ENCODE peak calls at places on chromosomes 6 and 20, in six cellular contexts. K is cardiac fibroblast; E is activated T-cell treated with anti-CD3 and anti-CD28 coated beads for 24 hours; N is HEK293T; Y is AG09309; G is activated CD8-positive, alpha-beta memory T cell treated with anti-CD3 and anti-CD28 coated beads, Interleukin-2, amount 10 ng/mL, durations not matched to agents 7 days and 5 days. L is an unnamed sample.

GRCh38 chr6:22956029-22956715 is 386.8 kb downstream of the HDGFL1 start:
- DNase-seq in G (no peak), E (no peak), Y (no peak), N (peak; percentile 11), K (no peak), L (no peak)

GRCh38 chr6:73108949-73109348 is 116.3 kb downstream of the KHDC1L start:
- DNase-seq in E (no peak), K (no peak), G (no peak), N (no peak), Y (no peak), L (no peak)

GRCh38 chr20:11156922-11157321 is 483.1 kb upstream of the JAG1 start:
- DNase-seq in G (no peak), N (no peak), K (no peak), E (no peak), Y (no peak), L (no peak)

GRCh38 chr20:49245921-49246740 is 26.9 kb downstream of the DDX27 start:
- DNase-seq in G (no peak), N (peak; percentile 63), K (peak; percentile 69), E (peak; percentile 16), Y (no peak), L (peak; percentile 63)

GRCh38 chr6:88179692-88180091 is 13.5 kb upstream of the CNR1 start:
- DNase-seq in G (no peak), E (no peak), N (no peak), K (no peak), Y (no peak), L (no peak)

GRCh38 chr6:151063339-151063738 is 176.4 kb upstream of the AKAP12 start:
- DNase-seq in K (peak; percentile 85), N (no peak), Y (peak; percentile 43), E (no peak), G (no peak), L (no peak)

GRCh38 chr6:14734416-14735340 is 511.2 kb upstream of the JARID2 start:
- DNase-seq in E (no peak), K (peak; percentile 90), Y (peak; percentile 80), N (no peak), G (peak; percentile 70), L (no peak)

GRCh38 chr20:50727792-50728485 is 3.4 kb upstream of the PARD6B start:
- DNase-seq in G (no peak), E (no peak), Y (no peak), N (no peak), K (no peak), L (no peak)

GRCh38 chr6:40395066-40395697 is 192.0 kb downstream of the LRFN2 start:
- DNase-seq in K (no peak), Y (no peak), N (no peak), G (peak; percentile 31), E (no peak), L (no peak)

GRCh38 chr20:420169-420620 is 12.1 kb downstream of the RBCK1 start:
- DNase-seq in K (no peak), E (no peak), N (no peak), G (no peak), Y (no peak), L (no peak)

GRCh38 chr20:10313701-10314100 is 95.1 kb downstream of the SNAP25 start:
- DNase-seq in E (no peak), K (no peak), Y (no peak), N (no peak), G (no peak), L (no peak)

GRCh38 chr6:65182681-65183080 is 524.3 kb downstream of the EYS start:
- DNase-seq in Y (no peak), G (no peak), N (no peak), E (no peak), K (peak; percentile 9), L (no peak)

GRCh38 chr20:19978511-19979210 is 38.5 kb upstream of the NAA20 start:
- DNase-seq in K (no peak), G (no peak), N (no peak), Y (no peak), E (no peak), L (no peak)

GRCh38 chr20:45312241-45312640 is 4.1 kb upstream of the MATN4 start:
- DNase-seq in N (no peak), K (no peak), G (no peak), Y (no peak), E (no peak), L (no peak)

GRCh38 chr6:126093108-126093507 is 106.8 kb downstream of the TRMT11 start:
- DNase-seq in E (no peak), N (no peak), G (no peak), Y (no peak), K (no peak), L (no peak)

GRCh38 chr20:23606652-23607049 is 934 bp upstream of the CST9 start:
- DNase-seq in G (peak; percentile 80), N (peak; percentile 87), Y (peak; percentile 25), K (peak; percentile 76), E (peak; percentile 61), L (peak; percentile 88)

GRCh38 chr20:62285722-62286121 is 17.1 kb upstream of the ADRM1 start:
- DNase-seq in G (no peak), N (no peak), Y (no peak), E (no peak), K (no peak), L (no peak)

GRCh38 chr6:35907750-35908149 is 13.1 kb downstream of the SRPK1 start:
- DNase-seq in E (no peak), G (no peak), Y (no peak), K (no peak), N (no peak), L (no peak)

GRCh38 chr20:10633708-10634107 is 40.1 kb downstream of the JAG1 start:
- DNase-seq in N (no peak), K (no peak), E (no peak), Y (no peak), G (no peak), L (no peak)

GRCh38 chr6:56400273-56400672 is 152.9 kb upstream of the COL21A1 start:
- DNase-seq in E (no peak), N (no peak), G (no peak), Y (no peak), K (no peak), L (no peak)

GRCh38 chr20:51043811-51044210 is 20.9 kb upstream of the KCNG1 start:
- DNase-seq in K (peak; percentile 79), G (no peak), E (no peak), N (no peak), Y (no peak), L (no peak)

GRCh38 chr6:31300797-31301196 is 28.9 kb upstream of the HLA-C start:
- DNase-seq in G (no peak), E (no peak), Y (no peak), N (no peak), K (no peak), L (no peak)

GRCh38 chr6:5213851-5214507 is 46.8 kb downstream of the LYRM4 start:
- DNase-seq in K (peak; percentile 75), E (no peak), N (no peak), Y (no peak), G (no peak), L (no peak)

GRCh38 chr6:30037182-30037788 is 23.8 kb upstream of the POLR1H start:
- DNase-seq in N (peak; percentile 50), Y (no peak), G (no peak), K (peak; percentile 37), E (no peak), L (peak; percentile 44)

GRCh38 chr6:119620846-119621570 is 271.4 kb upstream of the MAN1A1 start:
- DNase-seq in N (no peak), K (peak; percentile 95), G (no peak), E (no peak), Y (peak; percentile 80), L (no peak)

GRCh38 chr6:159929819-159930218 is 39.0 kb downstream of the MAS1 start:
- DNase-seq in G (peak; percentile 47), Y (no peak), N (no peak), E (peak; percentile 22), K (peak; percentile 34), L (no peak)

L was measured in HuH-7.